ENCODE peak calls at places on chromosomes 2 and 18, in six cellular contexts. B is cardiac muscle cell, W is fibroblast of the aortic adventitia, D is AG04450, N is HCT116, Q is WERI-Rb-1. R is an unnamed sample.

GRCh38 chr2:20430461-20431302 is 16.2 kb upstream of the RHOB start:
- DNase-seq in B (no peak), W (no peak), D (no peak), N (no peak), Q (no peak), R (no peak)

GRCh38 chr18:79792988-79793355 is 4.8 kb upstream of the KCNG2 start:
- DNase-seq in B (no peak), W (no peak), D (no peak), N (no peak), Q (no peak), R (no peak)

GRCh38 chr2:135839713-135840112 is 2.7 kb upstream of the LCT start:
- DNase-seq in B (no peak), W (peak; percentile 93), D (peak; percentile 59), N (no peak), Q (peak; percentile 29), R (no peak)

GRCh38 chr2:152407204-152407721 is 72.3 kb downstream of the FMNL2 start:
- DNase-seq in B (peak; percentile 43), W (peak; percentile 66), D (no peak), N (no peak), Q (peak; percentile 31), R (no peak)

GRCh38 chr2:185771396-185771795 is 32.8 kb downstream of the FSIP2 start:
- DNase-seq in B (no peak), W (no peak), D (no peak), N (no peak), Q (no peak), R (no peak)

GRCh38 chr2:7632420-7632819 is 715.2 kb downstream of the RNF144A start:
- DNase-seq in B (no peak), W (no peak), D (no peak), N (no peak), Q (no peak), R (no peak)

GRCh38 chr2:178990533-178991241 is 59.2 kb downstream of the CCDC141 start:
- DNase-seq in B (no peak), W (no peak), D (no peak), N (no peak), Q (no peak), R (no peak)

GRCh38 chr18:11147962-11148654 is 1.3 kb downstream of the PIEZO2 start:
- DNase-seq in B (no peak), W (no peak), D (no peak), N (no peak), Q (no peak), R (no peak)

GRCh38 chr2:72143441-72144356 is 4.0 kb downstream of the CYP26B1 start:
- DNase-seq in B (peak; percentile 37), W (no peak), D (no peak), N (no peak), Q (peak; percentile 14), R (no peak)

GRCh38 chr2:71646028-71646427 is 192.7 kb downstream of the DYSF start:
- DNase-seq in B (no peak), W (peak; percentile 55), D (no peak), N (no peak), Q (no peak), R (no peak)

GRCh38 chr2:44768438-44769236 is 172.9 kb upstream of the SIX3 start:
- DNase-seq in B (peak; percentile 15), W (no peak), D (no peak), N (no peak), Q (peak; percentile 90), R (no peak)

GRCh38 chr2:165698621-165698946 is 95.5 kb downstream of the GALNT3 start:
- DNase-seq in B (peak; percentile 56), W (peak; percentile 58), D (peak; percentile 10), N (peak; percentile 19), Q (peak; percentile 45), R (no peak)

GRCh38 chr2:86747708-86748627 is 27.9 kb downstream of the RMND5A start:
- DNase-seq in B (no peak), W (peak; percentile 94), D (peak; percentile 53), N (peak; percentile 31), Q (peak; percentile 11), R (no peak)

GRCh38 chr2:63364866-63365265 is 223.4 kb downstream of the WDPCP start:
- DNase-seq in B (no peak), W (no peak), D (no peak), N (no peak), Q (no peak), R (no peak)

GRCh38 chr18:50820901-50821520 is 1.2 kb upstream of the MRO start:
- DNase-seq in B (no peak), W (no peak), D (no peak), N (no peak), Q (no peak), R (no peak)

GRCh38 chr2:182240862-182241371 is 185.9 kb downstream of the PDE1A start:
- DNase-seq in B (peak; percentile 42), W (peak; percentile 41), D (no peak), N (peak; percentile 38), Q (peak; percentile 41), R (no peak)
- TF ChIP-seq CTCF in B (peak; percentile 37), W (peak; percentile 29), D (peak; percentile 39), N (peak; percentile 68), Q (peak; percentile 51), R (peak; percentile 22)

DNA sequence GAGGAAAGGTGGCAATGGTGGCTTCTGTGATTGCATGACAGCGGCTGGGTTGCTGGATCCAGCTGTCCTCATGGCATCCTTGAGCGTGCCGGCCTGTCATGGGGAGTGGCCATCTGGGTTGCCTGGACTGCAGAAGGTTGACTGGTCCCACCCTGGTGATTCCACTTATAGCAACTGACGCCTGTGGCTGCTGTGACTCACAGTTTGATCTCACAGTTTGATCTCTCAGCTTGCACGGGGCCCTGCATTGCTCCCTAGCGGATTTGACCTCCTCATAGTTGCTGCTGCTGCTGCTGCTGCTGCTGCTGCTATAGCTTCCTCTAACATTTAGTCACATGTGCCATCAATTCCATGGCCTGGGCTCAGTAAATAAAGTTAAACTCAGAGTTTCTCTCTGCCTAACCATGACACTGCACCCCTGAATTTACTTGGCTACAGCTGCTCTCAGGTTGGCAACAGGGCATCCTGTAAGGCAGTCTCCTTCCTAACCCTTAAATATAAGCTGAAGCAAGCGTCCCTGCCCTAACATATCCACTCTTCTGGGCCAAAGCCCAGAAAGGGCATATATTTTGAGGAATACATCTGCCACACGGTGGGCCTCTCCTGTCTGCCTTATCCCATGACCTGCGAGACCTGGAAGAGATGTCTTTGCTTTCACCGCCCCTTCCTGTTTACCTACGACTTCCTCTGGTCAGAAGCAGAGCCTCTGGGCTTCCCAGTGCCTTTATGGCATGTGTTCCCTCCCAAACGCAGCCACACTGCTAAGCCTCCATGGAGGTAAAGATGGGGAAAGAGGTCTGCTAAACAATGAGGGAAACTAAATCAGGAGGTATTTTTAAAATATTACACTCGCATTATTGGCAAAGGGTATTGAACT is 37.8 kb upstream of the CCDC150 start:
- DNase-seq in B (peak; percentile 39), W (peak; percentile 94), D (peak; percentile 67), N (peak; percentile 87), Q (peak; percentile 11), R (no peak)
- TF ChIP-seq CTCF in B (no peak), W (peak; percentile 21), D (peak; percentile 11), N (peak; percentile 13), Q (no peak), R (no peak)

GRCh38 chr2:216792222-216793001 is 67.5 kb downstream of the TNP1 start:
- DNase-seq in B (peak; percentile 59), W (peak; percentile 79), D (no peak), N (no peak), Q (peak; percentile 22), R (no peak)
- TF ChIP-seq CTCF in B (no peak), W (no peak), D (peak; percentile 8), N (no peak), Q (no peak), R (no peak)

DNA sequence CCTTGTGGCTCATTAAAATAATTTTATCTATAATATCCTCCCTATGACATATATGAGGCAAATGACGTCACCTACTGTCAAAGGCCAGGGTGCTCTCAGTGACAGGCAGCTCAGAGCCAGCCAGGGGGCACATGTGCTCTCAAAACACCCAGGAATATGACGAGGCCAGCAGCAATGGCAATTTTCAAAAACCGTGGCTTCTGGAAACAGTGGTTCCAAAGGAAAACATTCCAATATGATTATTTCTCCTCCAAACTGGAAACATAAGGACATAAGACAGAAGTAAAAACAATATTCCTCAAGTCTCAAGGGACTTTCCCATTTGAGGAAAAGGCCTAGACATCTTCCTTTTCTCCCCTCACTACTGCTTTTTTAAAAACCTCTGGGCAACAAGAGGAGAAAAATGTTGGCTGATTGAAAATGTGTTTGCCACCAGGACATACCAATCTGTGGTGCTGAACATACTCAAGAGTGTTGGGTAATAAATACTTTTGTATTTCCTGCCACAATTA is 40.8 kb downstream of the RNF152 start:
- DNase-seq in B (no peak), W (peak; percentile 70), D (no peak), N (no peak), Q (no peak), R (no peak)
- TF ChIP-seq CTCF in B (no peak), W (no peak), D (no peak), N (no peak), Q (no peak), R (no peak)

DNA sequence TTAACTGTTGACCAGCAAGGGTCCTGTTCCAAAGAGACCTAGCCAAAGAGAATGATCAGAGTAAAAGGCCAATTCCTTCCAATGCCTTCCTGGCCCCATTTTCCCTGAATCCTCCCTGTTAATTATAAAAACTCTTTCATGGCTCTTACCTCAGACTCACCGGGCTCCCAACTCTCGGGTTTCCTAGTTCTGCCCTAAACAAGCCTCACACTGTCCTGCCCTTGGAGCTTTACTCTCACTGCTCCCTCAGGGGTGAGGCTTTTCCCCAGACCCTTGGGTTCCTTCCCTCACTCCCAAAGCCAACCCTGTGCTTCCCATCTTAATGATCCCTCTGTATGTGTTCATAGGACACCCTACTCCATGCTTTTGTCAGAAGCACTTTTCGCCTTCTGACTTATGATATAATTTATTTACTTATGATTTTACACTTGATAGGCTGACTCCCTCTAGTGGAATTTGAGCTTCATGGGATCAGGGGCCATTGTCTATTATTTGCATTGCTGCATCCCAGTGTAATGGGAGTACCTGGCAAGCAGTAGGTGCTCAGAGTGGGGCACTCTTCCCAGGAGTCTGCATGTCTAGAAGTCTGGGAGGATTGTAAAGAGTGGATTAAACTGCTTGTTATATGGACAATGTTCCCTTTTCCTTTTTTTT is 29.9 kb upstream of the ZNG1B start:
- DNase-seq in B (no peak), W (peak; percentile 3), D (no peak), N (peak; percentile 31), Q (no peak), R (no peak)
- TF ChIP-seq CTCF in B (peak; percentile 23), W (peak; percentile 33), D (peak; percentile 33), N (peak; percentile 54), Q (peak; percentile 19), R (peak; percentile 25)

DNA sequence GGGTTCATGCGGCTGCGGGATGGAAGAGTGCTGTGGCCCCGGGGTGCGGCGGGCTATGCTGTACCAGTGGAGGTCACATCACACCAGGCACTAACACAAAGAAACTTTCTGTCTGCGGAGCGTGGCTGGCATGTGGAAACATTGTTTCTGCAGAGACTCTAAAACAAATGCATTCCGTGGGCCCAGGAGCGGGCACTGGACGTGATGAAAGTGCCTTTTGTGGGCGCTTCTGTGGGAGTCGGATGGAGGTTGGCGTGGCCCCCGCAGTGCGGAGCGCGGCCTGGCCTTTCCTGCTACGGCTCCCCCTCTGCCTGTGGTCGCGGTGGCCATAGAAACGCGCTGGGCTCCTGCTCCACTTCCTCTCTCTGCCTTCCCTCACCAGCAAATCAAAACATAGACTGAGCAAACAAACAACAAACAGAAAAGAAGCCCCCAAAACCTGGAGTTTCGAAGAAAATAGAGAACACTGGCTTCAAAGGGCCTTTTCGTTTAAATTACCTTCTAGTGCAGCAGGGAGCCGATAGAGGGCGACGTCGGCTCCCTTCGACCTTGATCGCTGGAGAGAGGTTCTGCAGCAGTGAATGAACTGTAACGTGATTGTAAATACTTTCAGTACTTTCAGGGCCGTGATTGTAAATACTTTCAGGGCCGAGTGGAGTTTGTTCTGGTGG is 51.4 kb downstream of the KIF5C start:
- DNase-seq in B (peak; percentile 56), W (peak; percentile 19), D (peak; percentile 3), N (peak; percentile 33), Q (peak; percentile 42), R (no peak)
- TF ChIP-seq CTCF in B (peak; percentile 74), W (peak; percentile 52), D (peak; percentile 80), N (peak; percentile 91), Q (peak; percentile 70), R (peak; percentile 93)

GRCh38 chr2:241218131-241219029 is 29.9 kb downstream of the ANO7 start:
- DNase-seq in B (peak; percentile 76), W (peak; percentile 21), D (no peak), N (no peak), Q (peak; percentile 55), R (no peak)
- TF ChIP-seq CTCF in B (peak; percentile 11), W (peak; percentile 27), D (peak; percentile 14), N (no peak), Q (peak; percentile 57), R (peak; percentile 19)